ENCODE peak calls at places on chromosomes 13 and 19, in eight cellular contexts. H is mammary epithelial cell, Q is K562, V is GM23248, O is small intestine, D is foreskin fibroblast, U is cardiac muscle cell, R is PC-3. I is an unnamed sample.

GRCh38 chr19:41955521-41955920 is 3.6 kb downstream of the RABAC1 start:
- DNase-seq in H (no peak), Q (peak), V (no peak), O (no peak), D (no peak), U (no peak), R (no peak), I (no peak)

GRCh38 chr19:7618771-7619510 is 10.4 kb downstream of the XAB2 start:
- DNase-seq in H (no peak), Q (no peak), V (no peak), O (peak), D (no peak), U (no peak), R (peak), I (no peak)

GRCh38 chr13:84645196-84646071 is 763.2 kb upstream of the SLITRK1 start:
- DNase-seq in H (no peak), Q (no peak), V (peak), O (no peak), D (peak), U (no peak), R (no peak), I (peak)

GRCh38 chr13:23902975-23903905 is 5.9 kb upstream of the C1QTNF9B start:
- DNase-seq in H (no peak), Q (no peak), V (no peak), O (no peak), D (no peak), U (peak), R (no peak), I (no peak)

GRCh38 chr19:14048439-14049153 is 13.3 kb downstream of the PALM3 start:
- DNase-seq in H (peak), Q (peak), V (peak), O (peak), D (no peak), U (peak), R (peak), I (no peak)

GRCh38 chr13:67230774-67231480 is 791 bp upstream of the PCDH9 start:
- DNase-seq in H (peak), Q (peak), V (peak), O (peak), D (peak), U (peak), R (peak), I (peak)

GRCh38 chr13:112078216-112078615 is 11.3 kb downstream of the SOX1 start:
- DNase-seq in H (no peak), Q (no peak), V (no peak), O (no peak), D (no peak), U (no peak), R (no peak), I (no peak)

GRCh38 chr19:46019270-46019669 is 3.6 kb downstream of the PGLYRP1 start:
- DNase-seq in H (no peak), Q (no peak), V (no peak), O (no peak), D (no peak), U (no peak), R (no peak), I (no peak)

GRCh38 chr19:46760363-46760762 is 14.1 kb upstream of the STRN4 start:
- DNase-seq in H (no peak), Q (no peak), V (no peak), O (no peak), D (no peak), U (no peak), R (no peak), I (no peak)

GRCh38 chr13:88097541-88097940 is 426.4 kb downstream of the SLITRK5 start:
- DNase-seq in H (no peak), Q (no peak), V (no peak), O (no peak), D (no peak), U (no peak), R (no peak), I (no peak)

DNA sequence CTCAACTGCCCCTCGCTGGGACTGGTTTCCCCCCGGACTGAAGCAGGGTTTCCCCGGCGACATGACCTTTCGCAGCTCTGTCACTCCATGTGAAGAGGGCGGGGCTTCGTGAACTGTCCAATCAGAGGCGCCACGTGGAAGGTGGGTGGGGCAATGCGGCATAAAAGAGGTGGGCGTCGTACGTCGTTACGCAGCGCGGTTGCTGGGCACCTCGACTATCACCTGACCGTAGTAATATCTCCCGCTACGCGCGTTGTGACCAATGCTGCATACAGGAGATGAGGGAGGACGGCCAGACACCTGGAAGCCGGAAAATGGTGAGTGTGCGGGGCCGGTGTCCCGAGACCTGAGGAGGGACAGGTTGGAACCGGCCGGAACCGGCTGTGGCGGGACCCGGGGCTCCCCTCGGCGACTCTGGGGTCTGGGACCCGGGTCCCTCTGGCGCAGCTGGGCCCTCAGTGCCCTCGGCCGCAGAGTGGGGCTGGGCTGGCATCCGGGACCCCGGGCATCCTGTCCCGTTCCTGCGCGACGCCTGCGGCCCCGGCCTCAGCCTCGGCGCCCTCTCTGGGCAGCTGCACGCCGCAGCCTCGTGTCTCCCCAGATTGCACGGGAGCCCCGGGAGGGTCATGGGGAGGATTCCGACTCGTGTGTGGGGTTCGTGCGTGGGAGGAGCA is 32.1 kb downstream of the ZNF136 start:
- DNase-seq in H (peak), Q (no peak), V (peak), O (peak), D (peak), U (no peak), R (no peak), I (peak)
- H3K4me3 ChIP-seq in H (peak), Q (no peak), V (peak), O (peak), D (peak), U (no peak), R (no peak), I (peak)

DNA sequence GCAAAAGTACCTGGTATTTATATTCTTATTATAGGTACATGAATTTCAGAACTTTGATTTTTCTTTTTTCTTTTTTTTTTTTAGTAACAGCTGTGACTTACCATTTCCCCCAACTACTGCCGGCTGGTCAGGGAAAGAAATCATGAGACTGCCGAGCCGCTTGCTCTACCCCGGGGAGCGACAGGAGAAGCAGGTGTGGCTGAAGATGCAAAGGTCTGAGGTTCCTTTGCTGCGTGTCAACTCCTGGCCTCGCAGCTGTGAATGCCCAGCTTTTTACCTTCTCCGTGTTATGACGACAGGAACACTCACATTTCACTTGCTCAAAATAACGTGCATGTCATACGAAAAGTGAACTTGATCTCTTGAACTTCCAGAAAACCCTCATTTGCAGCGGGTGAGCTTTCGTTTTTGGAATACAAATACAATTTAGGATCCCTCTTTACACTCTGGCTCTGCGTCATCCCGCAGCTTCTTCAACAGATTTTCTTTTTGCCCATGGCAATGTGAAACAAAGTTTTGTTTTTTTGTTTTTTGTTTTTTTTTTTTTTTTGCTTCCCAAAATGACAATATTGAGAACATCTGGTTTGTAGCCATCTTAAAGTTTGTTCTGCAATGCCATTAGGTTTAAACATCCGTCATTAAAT is 117.9 kb downstream of the EFNB2 start:
- DNase-seq in H (no peak), Q (no peak), V (peak), O (peak), D (no peak), U (no peak), R (no peak), I (no peak)
- H3K4me3 ChIP-seq in H (no peak), Q (no peak), V (peak), O (no peak), D (peak), U (no peak), R (no peak), I (no peak)

GRCh38 chr19:27738569-27739193 is 1474.3 kb downstream of the UQCRFS1 start:
- DNase-seq in H (peak), Q (no peak), V (no peak), O (no peak), D (no peak), U (no peak), R (no peak), I (no peak)
- H3K4me3 ChIP-seq in H (no peak), Q (no peak), V (no peak), O (no peak), D (no peak), U (no peak), R (no peak), I (no peak)

GRCh38 chr13:30605052-30605451 is 12.7 kb upstream of the USPL1 start:
- DNase-seq in H (no peak), Q (no peak), V (no peak), O (peak), D (no peak), U (no peak), R (no peak), I (no peak)

GRCh38 chr13:30610311-30610710 is 7.4 kb upstream of the USPL1 start:
- DNase-seq in H (no peak), Q (no peak), V (no peak), O (no peak), D (no peak), U (no peak), R (no peak), I (no peak)

GRCh38 chr13:30607908-30608307 is 9.8 kb upstream of the USPL1 start:
- DNase-seq in H (peak), Q (no peak), V (no peak), O (peak), D (no peak), U (no peak), R (no peak), I (peak)

GRCh38 chr13:30608364-30608763 is 9.4 kb upstream of the USPL1 start:
- DNase-seq in H (no peak), Q (no peak), V (no peak), O (no peak), D (no peak), U (no peak), R (no peak), I (peak)
- H3K4me3 ChIP-seq in H (no peak), Q (no peak), V (no peak), O (no peak), D (no peak), U (no peak), R (no peak), I (no peak)

GRCh38 chr19:21158523-21159135 is 16.8 kb downstream of the ZNF431 start:
- DNase-seq in H (peak), Q (no peak), V (peak), O (no peak), D (peak), U (no peak), R (peak), I (peak)
- H3K4me3 ChIP-seq in H (no peak), Q (no peak), V (no peak), O (no peak), D (no peak), U (no peak), R (no peak), I (no peak)

GRCh38 chr13:99993660-99994455 is 12.3 kb downstream of the ZIC2 start:
- DNase-seq in H (no peak), Q (no peak), V (no peak), O (no peak), D (no peak), U (no peak), R (no peak), I (no peak)

GRCh38 chr13:99992912-99993311 is 11.3 kb downstream of the ZIC2 start:
- DNase-seq in H (peak), Q (no peak), V (peak), O (no peak), D (no peak), U (no peak), R (no peak), I (no peak)

GRCh38 chr13:99995503-99996176 is 14.1 kb downstream of the ZIC2 start:
- DNase-seq in H (peak), Q (no peak), V (no peak), O (peak), D (no peak), U (no peak), R (no peak), I (no peak)

GRCh38 chr13:99996177-99996705 is 14.7 kb downstream of the ZIC2 start:
- DNase-seq in H (no peak), Q (no peak), V (no peak), O (no peak), D (no peak), U (no peak), R (no peak), I (no peak)

DNA sequence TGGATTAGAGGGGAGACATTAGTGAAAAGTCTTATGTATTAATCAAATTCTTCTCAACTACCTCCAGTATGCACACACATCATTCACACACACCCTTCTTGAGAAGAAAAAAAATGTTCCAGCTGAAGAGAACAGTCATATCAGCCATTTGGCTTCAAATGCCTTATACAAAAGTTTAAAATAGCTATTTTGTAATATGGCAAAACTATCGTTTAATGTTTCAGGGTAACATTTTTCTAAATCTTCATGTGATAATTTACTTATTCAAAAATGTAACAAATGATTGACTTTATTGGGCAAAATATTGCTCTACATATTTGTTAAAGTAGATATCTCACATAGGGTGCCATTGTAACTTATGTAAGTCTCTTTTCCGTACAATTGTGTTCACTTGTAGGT is 13.5 kb downstream of the ZIC2 start:
- DNase-seq in H (no peak), Q (no peak), V (no peak), O (no peak), D (no peak), U (no peak), R (no peak), I (no peak)
- H3K4me3 ChIP-seq in H (no peak), Q (no peak), V (no peak), O (no peak), D (no peak), U (no peak), R (no peak), I (no peak)